ENCODE peak calls at places on chromosomes 4 and X, in eight cellular contexts. One of them, this sample, is unnamed.

GRCh38 chr4:82599336-82599735 is 37.5 kb upstream of the TMEM150C start:
- DNase-seq in substantia nigra: no peak
- DNase-seq in activated CD4-positive, CD25-positive, alpha-beta regulatory T cell: no peak
- DNase-seq in H4: no peak
- DNase-seq in NCI-H1105: no peak
- DNase-seq in NCI-H2029 treated with DMSO at 0.1 percent for 48 hours: peak; percentile 13
- DNase-seq in activated CD4-positive, alpha-beta T cell treated with anti-CD3 and anti-CD28 coated beads, Interleukin-2, amount 10 ng/mL, durations not matched to agents 24 days and 14 days: no peak
- DNase-seq in posterior vena cava: no peak
- DNase-seq in this sample: no peak

GRCh38 chrX:134186362-134187121 is 50.4 kb upstream of the CCDC160 start:
- DNase-seq in substantia nigra: no peak
- DNase-seq in activated CD4-positive, CD25-positive, alpha-beta regulatory T cell: no peak
- DNase-seq in H4: peak; percentile 63
- DNase-seq in NCI-H1105: no peak
- DNase-seq in NCI-H2029 treated with DMSO at 0.1 percent for 48 hours: no peak
- DNase-seq in activated CD4-positive, alpha-beta T cell treated with anti-CD3 and anti-CD28 coated beads, Interleukin-2, amount 10 ng/mL, durations not matched to agents 24 days and 14 days: peak; percentile 92
- DNase-seq in posterior vena cava: no peak
- DNase-seq in this sample: no peak

GRCh38 chrX:108168961-108169740 is 77.6 kb downstream of the ATG4A start:
- DNase-seq in substantia nigra: no peak
- DNase-seq in activated CD4-positive, CD25-positive, alpha-beta regulatory T cell: no peak
- DNase-seq in H4: no peak
- DNase-seq in NCI-H1105: no peak
- DNase-seq in NCI-H2029 treated with DMSO at 0.1 percent for 48 hours: no peak
- DNase-seq in activated CD4-positive, alpha-beta T cell treated with anti-CD3 and anti-CD28 coated beads, Interleukin-2, amount 10 ng/mL, durations not matched to agents 24 days and 14 days: no peak
- DNase-seq in posterior vena cava: no peak
- DNase-seq in this sample: no peak

GRCh38 chr4:47674173-47674572 is 163.7 kb downstream of the CORIN start:
- DNase-seq in substantia nigra: no peak
- DNase-seq in activated CD4-positive, CD25-positive, alpha-beta regulatory T cell: no peak
- DNase-seq in H4: no peak
- DNase-seq in NCI-H1105: no peak
- DNase-seq in NCI-H2029 treated with DMSO at 0.1 percent for 48 hours: no peak
- DNase-seq in activated CD4-positive, alpha-beta T cell treated with anti-CD3 and anti-CD28 coated beads, Interleukin-2, amount 10 ng/mL, durations not matched to agents 24 days and 14 days: no peak
- DNase-seq in posterior vena cava: no peak
- DNase-seq in this sample: no peak

GRCh38 chr4:1547863-1548637 is 136.1 kb downstream of the FAM53A start:
- DNase-seq in substantia nigra: no peak
- DNase-seq in activated CD4-positive, CD25-positive, alpha-beta regulatory T cell: no peak
- DNase-seq in H4: no peak
- DNase-seq in NCI-H1105: no peak
- DNase-seq in NCI-H2029 treated with DMSO at 0.1 percent for 48 hours: no peak
- DNase-seq in activated CD4-positive, alpha-beta T cell treated with anti-CD3 and anti-CD28 coated beads, Interleukin-2, amount 10 ng/mL, durations not matched to agents 24 days and 14 days: no peak
- DNase-seq in posterior vena cava: no peak
- DNase-seq in this sample: no peak

GRCh38 chr4:114423582-114423981 is 175.0 kb upstream of the UGT8 start:
- DNase-seq in substantia nigra: no peak
- DNase-seq in activated CD4-positive, CD25-positive, alpha-beta regulatory T cell: no peak
- DNase-seq in H4: no peak
- DNase-seq in NCI-H1105: no peak
- DNase-seq in NCI-H2029 treated with DMSO at 0.1 percent for 48 hours: no peak
- DNase-seq in activated CD4-positive, alpha-beta T cell treated with anti-CD3 and anti-CD28 coated beads, Interleukin-2, amount 10 ng/mL, durations not matched to agents 24 days and 14 days: no peak
- DNase-seq in posterior vena cava: no peak
- DNase-seq in this sample: no peak

GRCh38 chr4:99790796-99791617 is 25.6 kb upstream of the DAPP1 start:
- DNase-seq in substantia nigra: no peak
- DNase-seq in activated CD4-positive, CD25-positive, alpha-beta regulatory T cell: no peak
- DNase-seq in H4: no peak
- DNase-seq in NCI-H1105: peak; percentile 67
- DNase-seq in NCI-H2029 treated with DMSO at 0.1 percent for 48 hours: peak; percentile 13
- DNase-seq in activated CD4-positive, alpha-beta T cell treated with anti-CD3 and anti-CD28 coated beads, Interleukin-2, amount 10 ng/mL, durations not matched to agents 24 days and 14 days: no peak
- DNase-seq in posterior vena cava: no peak
- DNase-seq in this sample: no peak

GRCh38 chr4:7625073-7625472 is 190.3 kb upstream of the PSAPL1 start:
- DNase-seq in substantia nigra: peak; percentile 39
- DNase-seq in activated CD4-positive, CD25-positive, alpha-beta regulatory T cell: no peak
- DNase-seq in H4: no peak
- DNase-seq in NCI-H1105: peak; percentile 12
- DNase-seq in NCI-H2029 treated with DMSO at 0.1 percent for 48 hours: peak; percentile 78
- DNase-seq in activated CD4-positive, alpha-beta T cell treated with anti-CD3 and anti-CD28 coated beads, Interleukin-2, amount 10 ng/mL, durations not matched to agents 24 days and 14 days: no peak
- DNase-seq in posterior vena cava: no peak
- DNase-seq in this sample: peak; percentile 0

GRCh38 chr4:2671267-2671895 is 84.8 kb downstream of the TNIP2 start:
- DNase-seq in substantia nigra: no peak
- DNase-seq in activated CD4-positive, CD25-positive, alpha-beta regulatory T cell: no peak
- DNase-seq in H4: no peak
- DNase-seq in NCI-H1105: no peak
- DNase-seq in NCI-H2029 treated with DMSO at 0.1 percent for 48 hours: peak; percentile 78
- DNase-seq in activated CD4-positive, alpha-beta T cell treated with anti-CD3 and anti-CD28 coated beads, Interleukin-2, amount 10 ng/mL, durations not matched to agents 24 days and 14 days: no peak
- DNase-seq in posterior vena cava: no peak
- DNase-seq in this sample: no peak

GRCh38 chrX:13404364-13404763 is 84.5 kb upstream of the ATXN3L start:
- DNase-seq in substantia nigra: no peak
- DNase-seq in activated CD4-positive, CD25-positive, alpha-beta regulatory T cell: no peak
- DNase-seq in H4: no peak
- DNase-seq in NCI-H1105: no peak
- DNase-seq in NCI-H2029 treated with DMSO at 0.1 percent for 48 hours: no peak
- DNase-seq in activated CD4-positive, alpha-beta T cell treated with anti-CD3 and anti-CD28 coated beads, Interleukin-2, amount 10 ng/mL, durations not matched to agents 24 days and 14 days: no peak
- DNase-seq in posterior vena cava: no peak
- DNase-seq in this sample: no peak

GRCh38 chrX:125132274-125132673 is 187.4 kb upstream of the TEX13C start:
- DNase-seq in substantia nigra: no peak
- DNase-seq in activated CD4-positive, CD25-positive, alpha-beta regulatory T cell: no peak
- DNase-seq in H4: peak; percentile 40
- DNase-seq in NCI-H1105: no peak
- DNase-seq in NCI-H2029 treated with DMSO at 0.1 percent for 48 hours: no peak
- DNase-seq in activated CD4-positive, alpha-beta T cell treated with anti-CD3 and anti-CD28 coated beads, Interleukin-2, amount 10 ng/mL, durations not matched to agents 24 days and 14 days: peak; percentile 52
- DNase-seq in posterior vena cava: no peak
- DNase-seq in this sample: no peak

GRCh38 chrX:274904-275475 is 6.2 kb upstream of the PLCXD1 start:
- DNase-seq in substantia nigra: no peak
- DNase-seq in activated CD4-positive, CD25-positive, alpha-beta regulatory T cell: no peak
- DNase-seq in H4: no peak
- DNase-seq in NCI-H1105: no peak
- DNase-seq in NCI-H2029 treated with DMSO at 0.1 percent for 48 hours: no peak
- DNase-seq in activated CD4-positive, alpha-beta T cell treated with anti-CD3 and anti-CD28 coated beads, Interleukin-2, amount 10 ng/mL, durations not matched to agents 24 days and 14 days: peak; percentile 40
- DNase-seq in posterior vena cava: peak; percentile 80
- DNase-seq in this sample: no peak

GRCh38 chr4:153232768-153233167 is 28.5 kb downstream of the TRIM2 start:
- DNase-seq in substantia nigra: no peak
- DNase-seq in activated CD4-positive, CD25-positive, alpha-beta regulatory T cell: no peak
- DNase-seq in H4: no peak
- DNase-seq in NCI-H1105: no peak
- DNase-seq in NCI-H2029 treated with DMSO at 0.1 percent for 48 hours: no peak
- DNase-seq in activated CD4-positive, alpha-beta T cell treated with anti-CD3 and anti-CD28 coated beads, Interleukin-2, amount 10 ng/mL, durations not matched to agents 24 days and 14 days: no peak
- DNase-seq in posterior vena cava: no peak
- DNase-seq in this sample: no peak

GRCh38 chrX:39508300-39508692 is 589.5 kb downstream of the BCOR start:
- DNase-seq in substantia nigra: no peak
- DNase-seq in activated CD4-positive, CD25-positive, alpha-beta regulatory T cell: no peak
- DNase-seq in H4: no peak
- DNase-seq in NCI-H1105: no peak
- DNase-seq in NCI-H2029 treated with DMSO at 0.1 percent for 48 hours: no peak
- DNase-seq in activated CD4-positive, alpha-beta T cell treated with anti-CD3 and anti-CD28 coated beads, Interleukin-2, amount 10 ng/mL, durations not matched to agents 24 days and 14 days: peak; percentile 60
- DNase-seq in posterior vena cava: no peak
- DNase-seq in this sample: no peak

GRCh38 chr4:109972786-109973528 is 60.3 kb downstream of the EGF start:
- DNase-seq in substantia nigra: no peak
- DNase-seq in activated CD4-positive, CD25-positive, alpha-beta regulatory T cell: no peak
- DNase-seq in H4: no peak
- DNase-seq in NCI-H1105: no peak
- DNase-seq in NCI-H2029 treated with DMSO at 0.1 percent for 48 hours: no peak
- DNase-seq in activated CD4-positive, alpha-beta T cell treated with anti-CD3 and anti-CD28 coated beads, Interleukin-2, amount 10 ng/mL, durations not matched to agents 24 days and 14 days: no peak
- DNase-seq in posterior vena cava: no peak
- DNase-seq in this sample: no peak

GRCh38 chrX:40207626-40208025 is 109.9 kb upstream of the BCOR start:
- DNase-seq in substantia nigra: no peak
- DNase-seq in activated CD4-positive, CD25-positive, alpha-beta regulatory T cell: peak; percentile 1
- DNase-seq in H4: peak; percentile 30
- DNase-seq in NCI-H1105: no peak
- DNase-seq in NCI-H2029 treated with DMSO at 0.1 percent for 48 hours: no peak
- DNase-seq in activated CD4-positive, alpha-beta T cell treated with anti-CD3 and anti-CD28 coated beads, Interleukin-2, amount 10 ng/mL, durations not matched to agents 24 days and 14 days: peak; percentile 59
- DNase-seq in posterior vena cava: no peak
- DNase-seq in this sample: no peak

GRCh38 chr4:76630748-76631147 is 195.7 kb downstream of the SHROOM3 start:
- DNase-seq in substantia nigra: no peak
- DNase-seq in activated CD4-positive, CD25-positive, alpha-beta regulatory T cell: no peak
- DNase-seq in H4: no peak
- DNase-seq in NCI-H1105: no peak
- DNase-seq in NCI-H2029 treated with DMSO at 0.1 percent for 48 hours: no peak
- DNase-seq in activated CD4-positive, alpha-beta T cell treated with anti-CD3 and anti-CD28 coated beads, Interleukin-2, amount 10 ng/mL, durations not matched to agents 24 days and 14 days: no peak
- DNase-seq in posterior vena cava: no peak
- DNase-seq in this sample: no peak

GRCh38 chr4:63728480-63729177 is 680.6 kb downstream of the TECRL start:
- DNase-seq in substantia nigra: no peak
- DNase-seq in activated CD4-positive, CD25-positive, alpha-beta regulatory T cell: no peak
- DNase-seq in H4: peak; percentile 27
- DNase-seq in NCI-H1105: no peak
- DNase-seq in NCI-H2029 treated with DMSO at 0.1 percent for 48 hours: no peak
- DNase-seq in activated CD4-positive, alpha-beta T cell treated with anti-CD3 and anti-CD28 coated beads, Interleukin-2, amount 10 ng/mL, durations not matched to agents 24 days and 14 days: no peak
- DNase-seq in posterior vena cava: peak; percentile 29
- DNase-seq in this sample: no peak

GRCh38 chr4:93828332-93828829 is at the start of gene ATOH1:
- DNase-seq in substantia nigra: no peak
- DNase-seq in activated CD4-positive, CD25-positive, alpha-beta regulatory T cell: no peak
- DNase-seq in H4: peak; percentile 39
- DNase-seq in NCI-H1105: peak; percentile 7
- DNase-seq in NCI-H2029 treated with DMSO at 0.1 percent for 48 hours: no peak
- DNase-seq in activated CD4-positive, alpha-beta T cell treated with anti-CD3 and anti-CD28 coated beads, Interleukin-2, amount 10 ng/mL, durations not matched to agents 24 days and 14 days: no peak
- DNase-seq in posterior vena cava: no peak
- DNase-seq in this sample: no peak

GRCh38 chr4:115664285-115664684 is 550.9 kb upstream of the NDST4 start:
- DNase-seq in substantia nigra: no peak
- DNase-seq in activated CD4-positive, CD25-positive, alpha-beta regulatory T cell: no peak
- DNase-seq in H4: no peak
- DNase-seq in NCI-H1105: no peak
- DNase-seq in NCI-H2029 treated with DMSO at 0.1 percent for 48 hours: no peak
- DNase-seq in activated CD4-positive, alpha-beta T cell treated with anti-CD3 and anti-CD28 coated beads, Interleukin-2, amount 10 ng/mL, durations not matched to agents 24 days and 14 days: no peak
- DNase-seq in posterior vena cava: no peak
- DNase-seq in this sample: no peak

GRCh38 chrX:48022100-48022499 is 15.3 kb downstream of the SPACA5 start:
- DNase-seq in substantia nigra: no peak
- DNase-seq in activated CD4-positive, CD25-positive, alpha-beta regulatory T cell: no peak
- DNase-seq in H4: no peak
- DNase-seq in NCI-H1105: no peak
- DNase-seq in NCI-H2029 treated with DMSO at 0.1 percent for 48 hours: no peak
- DNase-seq in activated CD4-positive, alpha-beta T cell treated with anti-CD3 and anti-CD28 coated beads, Interleukin-2, amount 10 ng/mL, durations not matched to agents 24 days and 14 days: no peak
- DNase-seq in posterior vena cava: no peak
- DNase-seq in this sample: no peak

GRCh38 chr4:58286335-58286734 is 1176.2 kb upstream of the IGFBP7 start:
- DNase-seq in substantia nigra: no peak
- DNase-seq in activated CD4-positive, CD25-positive, alpha-beta regulatory T cell: no peak
- DNase-seq in H4: no peak
- DNase-seq in NCI-H1105: no peak
- DNase-seq in NCI-H2029 treated with DMSO at 0.1 percent for 48 hours: no peak
- DNase-seq in activated CD4-positive, alpha-beta T cell treated with anti-CD3 and anti-CD28 coated beads, Interleukin-2, amount 10 ng/mL, durations not matched to agents 24 days and 14 days: no peak
- DNase-seq in posterior vena cava: no peak
- DNase-seq in this sample: no peak

GRCh38 chr4:78166582-78166981 is 109.5 kb downstream of the FRAS1 start:
- DNase-seq in substantia nigra: no peak
- DNase-seq in activated CD4-positive, CD25-positive, alpha-beta regulatory T cell: no peak
- DNase-seq in H4: peak; percentile 14
- DNase-seq in NCI-H1105: no peak
- DNase-seq in NCI-H2029 treated with DMSO at 0.1 percent for 48 hours: no peak
- DNase-seq in activated CD4-positive, alpha-beta T cell treated with anti-CD3 and anti-CD28 coated beads, Interleukin-2, amount 10 ng/mL, durations not matched to agents 24 days and 14 days: no peak
- DNase-seq in posterior vena cava: no peak
- DNase-seq in this sample: no peak

GRCh38 chrX:68658530-68658929 is 11.1 kb downstream of the STARD8 start:
- DNase-seq in substantia nigra: no peak
- DNase-seq in activated CD4-positive, CD25-positive, alpha-beta regulatory T cell: no peak
- DNase-seq in H4: no peak
- DNase-seq in NCI-H1105: no peak
- DNase-seq in NCI-H2029 treated with DMSO at 0.1 percent for 48 hours: no peak
- DNase-seq in activated CD4-positive, alpha-beta T cell treated with anti-CD3 and anti-CD28 coated beads, Interleukin-2, amount 10 ng/mL, durations not matched to agents 24 days and 14 days: no peak
- DNase-seq in posterior vena cava: no peak
- DNase-seq in this sample: no peak

GRCh38 chr4:157220026-157220881 is at the start of gene GRIA2:
- DNase-seq in substantia nigra: peak; percentile 84
- DNase-seq in activated CD4-positive, CD25-positive, alpha-beta regulatory T cell: no peak
- DNase-seq in H4: peak; percentile 38
- DNase-seq in NCI-H1105: peak; percentile 33
- DNase-seq in NCI-H2029 treated with DMSO at 0.1 percent for 48 hours: peak; percentile 23
- DNase-seq in activated CD4-positive, alpha-beta T cell treated with anti-CD3 and anti-CD28 coated beads, Interleukin-2, amount 10 ng/mL, durations not matched to agents 24 days and 14 days: peak; percentile 81
- DNase-seq in posterior vena cava: peak; percentile 84
- DNase-seq in this sample: peak; percentile 76

This sample was measured in NCI-H446 treated with DMSO at 0.1 percent for 48 hours.